ENCODE peak calls at places on chromosome X, in six cellular contexts. W is kidney, O is HFF-Myc, Q is GM20000, T is astrocyte of the cerebellum, F is GM23338. X is an unnamed sample.

GRCh38 chrX:65932173-65933084 is 107.5 kb downstream of the VSIG4 start:
- DNase-seq in Q (no peak), F (peak), T (no peak), O (no peak), W (no peak), X (no peak)

GRCh38 chrX:8323356-8323755 is 141.3 kb upstream of the VCX3B start:
- DNase-seq in W (no peak), T (no peak), O (no peak), F (peak), Q (no peak), X (no peak)

GRCh38 chrX:132488819-132489255 is at the start of gene MBNL3:
- DNase-seq in Q (peak), W (peak), T (no peak), O (no peak), F (peak), X (no peak)

GRCh38 chrX:50430917-50431316 is 39.7 kb downstream of the DGKK start:
- DNase-seq in F (no peak), T (no peak), O (no peak), W (no peak), Q (no peak), X (no peak)

GRCh38 chrX:22105231-22105630 is 73.1 kb downstream of the PHEX start:
- DNase-seq in O (no peak), F (no peak), Q (no peak), T (no peak), W (no peak), X (no peak)

GRCh38 chrX:113929004-113929403 is 654.9 kb upstream of the HTR2C start:
- DNase-seq in W (no peak), O (no peak), T (peak), Q (no peak), F (peak), X (peak)

GRCh38 chrX:118965395-118965794 is 9.0 kb upstream of the LONRF3 start:
- DNase-seq in Q (no peak), F (no peak), O (no peak), T (no peak), W (no peak), X (no peak)

GRCh38 chrX:15160558-15160957 is 109.3 kb downstream of the ASB9 start:
- DNase-seq in O (no peak), W (no peak), F (no peak), Q (no peak), T (no peak), X (no peak)

GRCh38 chrX:43025806-43026205 is 247.8 kb upstream of the PPP1R2C start:
- DNase-seq in O (no peak), F (no peak), W (no peak), Q (no peak), T (no peak), X (no peak)

GRCh38 chrX:100076031-100076430 is 334.0 kb downstream of the PCDH19 start:
- DNase-seq in O (no peak), Q (no peak), T (no peak), F (peak), W (no peak), X (no peak)

GRCh38 chrX:74286950-74287349 is 17.0 kb upstream of the ZCCHC13 start:
- DNase-seq in T (no peak), F (no peak), O (no peak), Q (no peak), W (no peak), X (no peak)

GRCh38 chrX:10173331-10173900 is 16.6 kb downstream of the CLCN4 start:
- DNase-seq in F (peak), Q (no peak), T (peak), O (peak), W (no peak), X (peak)

GRCh38 chrX:45852884-45853283 is 652.2 kb upstream of the DIPK2B start:
- DNase-seq in Q (no peak), O (no peak), F (peak), W (no peak), T (no peak), X (no peak)

GRCh38 chrX:139932077-139932900 is 564 bp downstream of the ATP11C start:
- DNase-seq in W (peak), F (peak), Q (peak), O (no peak), T (no peak), X (no peak)

GRCh38 chrX:135484636-135485289 is 35.7 kb upstream of the INTS6L start:
- DNase-seq in Q (peak), W (no peak), O (no peak), F (peak), T (peak), X (no peak)

GRCh38 chrX:77422886-77423648 is 24.1 kb upstream of the FGF16 start:
- DNase-seq in T (no peak), O (no peak), F (peak), Q (no peak), W (no peak), X (no peak)

GRCh38 chrX:15128838-15129237 is 141.0 kb downstream of the ASB9 start:
- DNase-seq in F (no peak), O (no peak), Q (no peak), T (no peak), W (no peak), X (no peak)

GRCh38 chrX:16239211-16239610 is 71.9 kb downstream of the MAGEB17 start:
- DNase-seq in T (peak), O (peak), W (no peak), F (no peak), Q (no peak), X (peak)

GRCh38 chrX:71619193-71619592 is 882 bp upstream of the CXCR3 start:
- DNase-seq in O (no peak), F (no peak), Q (no peak), W (no peak), T (no peak), X (no peak)

DNA sequence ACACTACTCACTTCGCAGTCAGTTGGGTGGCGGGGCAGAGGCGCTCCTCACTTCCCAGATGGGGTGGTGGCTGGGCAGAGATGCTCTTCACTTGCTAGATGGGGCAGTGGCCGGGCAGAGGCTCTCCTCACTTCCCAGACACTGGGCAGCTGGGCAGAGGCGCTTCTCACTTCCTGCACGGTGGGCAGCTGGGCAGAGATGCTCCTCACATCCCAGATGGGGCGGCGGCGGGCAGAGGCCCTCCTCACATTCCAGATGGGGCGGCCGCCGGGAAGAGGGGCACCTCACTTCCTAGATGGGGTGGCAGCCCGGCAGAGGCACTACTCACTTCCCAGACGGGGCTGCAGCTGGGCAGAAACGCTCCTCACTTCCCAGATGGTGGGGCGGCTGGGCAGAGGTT is 199.8 kb downstream of the RTL9 start:
- DNase-seq in T (no peak), Q (no peak), W (peak), O (no peak), F (no peak), X (no peak)
- TF ChIP-seq CTCF in T (no peak), Q (no peak), W (no peak), O (no peak), F (no peak), X (no peak)

DNA sequence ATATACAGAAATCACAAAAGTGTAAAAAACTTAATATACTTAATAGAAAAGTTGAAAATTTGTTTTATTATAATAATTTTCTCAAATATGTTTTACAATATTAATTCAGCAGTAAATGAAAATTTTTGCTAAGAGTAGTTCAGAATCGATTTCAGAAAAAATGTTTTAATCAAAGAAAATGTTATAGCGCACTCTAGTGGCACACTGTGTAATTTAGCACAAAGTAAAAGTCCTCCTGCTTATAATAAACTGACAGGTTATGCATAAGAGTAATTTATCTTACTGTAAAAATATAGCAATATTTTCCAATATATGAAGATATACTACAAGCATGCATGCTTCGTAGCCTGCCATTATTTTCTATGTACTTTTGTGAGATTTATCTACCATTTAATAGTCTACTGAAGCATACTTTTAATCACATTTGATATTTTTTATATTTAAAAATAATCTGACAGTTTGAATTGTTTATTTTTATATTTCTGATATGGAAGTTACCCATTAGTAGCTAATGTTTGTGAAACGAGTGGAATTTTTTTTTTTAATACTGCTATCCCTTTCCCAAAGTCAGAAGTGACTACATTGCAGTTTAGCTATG is 217.9 kb upstream of the KLHL4 start:
- DNase-seq in W (no peak), F (peak), T (peak), Q (peak), O (no peak), X (no peak)
- TF ChIP-seq CTCF in W (peak), F (peak), T (peak), Q (no peak), O (no peak), X (peak)

GRCh38 chrX:150643271-150643670 is 49.9 kb upstream of the MTMR1 start:
- DNase-seq in O (no peak), Q (no peak), W (no peak), F (no peak), T (no peak), X (no peak)
- TF ChIP-seq CTCF in O (no peak), Q (no peak), W (no peak), F (no peak), T (no peak), X (peak)

GRCh38 chrX:40524423-40524822 is 56.3 kb upstream of the ATP6AP2 start:
- DNase-seq in O (no peak), T (no peak), W (no peak), F (no peak), Q (no peak), X (no peak)
- TF ChIP-seq CTCF in O (no peak), T (no peak), W (no peak), F (no peak), Q (no peak), X (no peak)

DNA sequence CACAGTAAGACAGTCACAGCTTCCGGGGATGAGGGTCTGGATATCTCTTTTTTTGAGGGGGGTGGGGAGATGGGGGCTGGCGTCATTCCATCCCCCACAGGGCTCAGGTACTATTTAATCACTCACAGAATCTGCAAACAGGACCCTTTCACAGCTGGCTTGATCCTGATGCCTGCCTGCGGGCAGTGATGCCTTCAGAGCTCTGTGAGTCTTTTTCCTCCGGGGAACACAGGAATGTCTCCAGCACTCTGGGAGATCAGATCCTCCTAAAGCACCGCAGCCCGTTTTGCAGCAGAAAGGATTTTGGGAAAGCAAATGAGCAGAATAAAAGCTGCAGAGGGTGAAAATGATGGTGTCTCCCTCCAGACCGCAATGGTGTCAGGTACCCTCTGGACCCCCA is 13.2 kb upstream of the SHOX start:
- DNase-seq in Q (no peak), T (no peak), F (no peak), W (no peak), O (no peak), X (no peak)
- TF ChIP-seq CTCF in Q (no peak), T (no peak), F (no peak), W (no peak), O (no peak), X (no peak)

GRCh38 chrX:128992107-128992971 is 531.0 kb downstream of the SMARCA1 start:
- DNase-seq in F (peak), T (no peak), O (no peak), W (no peak), Q (no peak), X (no peak)
- TF ChIP-seq CTCF in F (peak), T (no peak), O (peak), W (no peak), Q (no peak), X (no peak)

GRCh38 chrX:153776611-153777045 is 4.2 kb upstream of the SRPK3 start:
- DNase-seq in O (no peak), W (peak), Q (no peak), F (no peak), T (no peak), X (no peak)

GRCh38 chrX:153777261-153778090 is 3.4 kb upstream of the SRPK3 start:
- DNase-seq in F (no peak), T (no peak), Q (no peak), O (no peak), W (peak), X (no peak)

GRCh38 chrX:153778151-153778551 is 2.7 kb upstream of the SRPK3 start:
- DNase-seq in O (no peak), F (no peak), W (peak), T (no peak), Q (no peak), X (no peak)

GRCh38 chrX:153779891-153780677 is 757 bp upstream of the SRPK3 start:
- DNase-seq in F (no peak), T (no peak), Q (no peak), O (no peak), W (peak), X (no peak)

GRCh38 chrX:153778684-153779101 is 2.1 kb upstream of the SRPK3 start:
- DNase-seq in Q (no peak), F (no peak), W (peak), T (no peak), O (no peak), X (no peak)
- TF ChIP-seq CTCF in Q (no peak), F (peak), W (no peak), T (no peak), O (no peak), X (no peak)

GRCh38 chrX:52995135-52995973 is 37.0 kb upstream of the FAM156A start:
- DNase-seq in T (peak), O (peak), Q (peak), F (peak), W (peak), X (peak)
- TF ChIP-seq CTCF in T (peak), O (peak), Q (peak), F (peak), W (peak), X (peak)

GRCh38 chrX:55709735-55710134 is 7.8 kb upstream of the RRAGB start:
- DNase-seq in Q (no peak), F (peak), W (no peak), O (no peak), T (no peak), X (no peak)
- TF ChIP-seq CTCF in Q (no peak), F (no peak), W (no peak), O (no peak), T (no peak), X (no peak)